ENCODE peak calls at places on chromosomes 12 and 14, in ten cellular contexts. One of them, this sample, is unnamed.

GRCh38 chr12:118035194-118036041 is 18.9 kb downstream of the RFC5 start:
- DNase-seq in cardiac fibroblast: peak
- DNase-seq in AG09319: no peak
- DNase-seq in prostate gland: no peak
- DNase-seq in HL-60: no peak
- DNase-seq in H9: peak
- DNase-seq in esophagus squamous epithelium: no peak
- DNase-seq in bronchial epithelial cell: no peak
- DNase-seq in left ventricle myocardium inferior: no peak
- DNase-seq in MM.1S: peak
- DNase-seq in this sample: no peak

GRCh38 chr14:89011727-89012271 is 187.3 kb downstream of the TTC8 start:
- DNase-seq in cardiac fibroblast: peak
- DNase-seq in AG09319: no peak
- DNase-seq in prostate gland: no peak
- DNase-seq in HL-60: no peak
- DNase-seq in H9: no peak
- DNase-seq in esophagus squamous epithelium: no peak
- DNase-seq in bronchial epithelial cell: no peak
- DNase-seq in left ventricle myocardium inferior: no peak
- DNase-seq in MM.1S: no peak
- DNase-seq in this sample: no peak

GRCh38 chr12:49189731-49190314 is 943 bp upstream of the TUBA1A start:
- DNase-seq in cardiac fibroblast: peak
- DNase-seq in AG09319: no peak
- DNase-seq in prostate gland: no peak
- DNase-seq in HL-60: no peak
- DNase-seq in H9: no peak
- DNase-seq in esophagus squamous epithelium: no peak
- DNase-seq in bronchial epithelial cell: no peak
- DNase-seq in left ventricle myocardium inferior: no peak
- DNase-seq in MM.1S: no peak
- DNase-seq in this sample: no peak

GRCh38 chr14:104664588-104664987 is 24.8 kb upstream of the INF2 start:
- DNase-seq in cardiac fibroblast: no peak
- DNase-seq in AG09319: no peak
- DNase-seq in prostate gland: no peak
- DNase-seq in HL-60: no peak
- DNase-seq in H9: no peak
- DNase-seq in esophagus squamous epithelium: no peak
- DNase-seq in bronchial epithelial cell: no peak
- DNase-seq in left ventricle myocardium inferior: no peak
- DNase-seq in MM.1S: no peak
- DNase-seq in this sample: no peak

GRCh38 chr12:96230646-96231045 is 36.5 kb downstream of the ELK3 start:
- DNase-seq in cardiac fibroblast: no peak
- DNase-seq in AG09319: no peak
- DNase-seq in prostate gland: no peak
- DNase-seq in HL-60: no peak
- DNase-seq in H9: no peak
- DNase-seq in esophagus squamous epithelium: no peak
- DNase-seq in bronchial epithelial cell: no peak
- DNase-seq in left ventricle myocardium inferior: no peak
- DNase-seq in MM.1S: no peak
- DNase-seq in this sample: no peak

GRCh38 chr12:65470261-65470660 is 191.8 kb downstream of the MSRB3 start:
- DNase-seq in cardiac fibroblast: no peak
- DNase-seq in AG09319: peak
- DNase-seq in prostate gland: no peak
- DNase-seq in HL-60: no peak
- DNase-seq in H9: no peak
- DNase-seq in esophagus squamous epithelium: no peak
- DNase-seq in bronchial epithelial cell: no peak
- DNase-seq in left ventricle myocardium inferior: no peak
- DNase-seq in MM.1S: no peak
- DNase-seq in this sample: no peak

GRCh38 chr12:65885716-65886115 is 61.4 kb downstream of the HMGA2 start:
- DNase-seq in cardiac fibroblast: peak
- DNase-seq in AG09319: no peak
- DNase-seq in prostate gland: no peak
- DNase-seq in HL-60: no peak
- DNase-seq in H9: no peak
- DNase-seq in esophagus squamous epithelium: no peak
- DNase-seq in bronchial epithelial cell: no peak
- DNase-seq in left ventricle myocardium inferior: no peak
- DNase-seq in MM.1S: no peak
- DNase-seq in this sample: no peak

GRCh38 chr12:123546281-123546680 is 12.8 kb upstream of the RILPL1 start:
- DNase-seq in cardiac fibroblast: peak
- DNase-seq in AG09319: no peak
- DNase-seq in prostate gland: no peak
- DNase-seq in HL-60: no peak
- DNase-seq in H9: no peak
- DNase-seq in esophagus squamous epithelium: no peak
- DNase-seq in bronchial epithelial cell: peak
- DNase-seq in left ventricle myocardium inferior: no peak
- DNase-seq in MM.1S: no peak
- DNase-seq in this sample: no peak

GRCh38 chr12:46373303-46374182 is 970 bp upstream of the SLC38A2 start:
- DNase-seq in cardiac fibroblast: peak
- DNase-seq in AG09319: no peak
- DNase-seq in prostate gland: peak
- DNase-seq in HL-60: peak
- DNase-seq in H9: peak
- DNase-seq in esophagus squamous epithelium: no peak
- DNase-seq in bronchial epithelial cell: no peak
- DNase-seq in left ventricle myocardium inferior: peak
- DNase-seq in MM.1S: peak
- DNase-seq in this sample: peak

GRCh38 chr14:55976219-55976618 is 142.0 kb upstream of the PELI2 start:
- DNase-seq in cardiac fibroblast: no peak
- DNase-seq in AG09319: no peak
- DNase-seq in prostate gland: no peak
- DNase-seq in HL-60: no peak
- DNase-seq in H9: no peak
- DNase-seq in esophagus squamous epithelium: no peak
- DNase-seq in bronchial epithelial cell: no peak
- DNase-seq in left ventricle myocardium inferior: no peak
- DNase-seq in MM.1S: no peak
- DNase-seq in this sample: peak

GRCh38 chr12:127253797-127254196 is 1013.2 kb upstream of the TMEM132C start:
- DNase-seq in cardiac fibroblast: no peak
- DNase-seq in AG09319: no peak
- DNase-seq in prostate gland: no peak
- DNase-seq in HL-60: no peak
- DNase-seq in H9: no peak
- DNase-seq in esophagus squamous epithelium: no peak
- DNase-seq in bronchial epithelial cell: no peak
- DNase-seq in left ventricle myocardium inferior: no peak
- DNase-seq in MM.1S: no peak
- DNase-seq in this sample: no peak

GRCh38 chr12:116018282-116018681 is 259.2 kb downstream of the MED13L start:
- DNase-seq in cardiac fibroblast: no peak
- DNase-seq in AG09319: no peak
- DNase-seq in prostate gland: no peak
- DNase-seq in HL-60: no peak
- DNase-seq in H9: no peak
- DNase-seq in esophagus squamous epithelium: no peak
- DNase-seq in bronchial epithelial cell: no peak
- DNase-seq in left ventricle myocardium inferior: no peak
- DNase-seq in MM.1S: no peak
- DNase-seq in this sample: peak

GRCh38 chr12:12086331-12086730 is 15.6 kb downstream of the BCL2L14 start:
- DNase-seq in cardiac fibroblast: no peak
- DNase-seq in AG09319: no peak
- DNase-seq in prostate gland: no peak
- DNase-seq in HL-60: no peak
- DNase-seq in H9: peak
- DNase-seq in esophagus squamous epithelium: no peak
- DNase-seq in bronchial epithelial cell: no peak
- DNase-seq in left ventricle myocardium inferior: no peak
- DNase-seq in MM.1S: no peak
- DNase-seq in this sample: no peak

GRCh38 chr12:12083688-12084087 is 12.9 kb downstream of the BCL2L14 start:
- DNase-seq in cardiac fibroblast: no peak
- DNase-seq in AG09319: no peak
- DNase-seq in prostate gland: no peak
- DNase-seq in HL-60: no peak
- DNase-seq in H9: peak
- DNase-seq in esophagus squamous epithelium: no peak
- DNase-seq in bronchial epithelial cell: no peak
- DNase-seq in left ventricle myocardium inferior: no peak
- DNase-seq in MM.1S: no peak
- DNase-seq in this sample: no peak

GRCh38 chr12:12079291-12079690 is 8.6 kb downstream of the BCL2L14 start:
- DNase-seq in cardiac fibroblast: peak
- DNase-seq in AG09319: no peak
- DNase-seq in prostate gland: no peak
- DNase-seq in HL-60: no peak
- DNase-seq in H9: no peak
- DNase-seq in esophagus squamous epithelium: no peak
- DNase-seq in bronchial epithelial cell: peak
- DNase-seq in left ventricle myocardium inferior: no peak
- DNase-seq in MM.1S: no peak
- DNase-seq in this sample: no peak

GRCh38 chr12:12086975-12087692 is 16.4 kb downstream of the BCL2L14 start:
- DNase-seq in cardiac fibroblast: no peak
- DNase-seq in AG09319: no peak
- DNase-seq in prostate gland: no peak
- DNase-seq in HL-60: no peak
- DNase-seq in H9: peak
- DNase-seq in esophagus squamous epithelium: no peak
- DNase-seq in bronchial epithelial cell: no peak
- DNase-seq in left ventricle myocardium inferior: no peak
- DNase-seq in MM.1S: no peak
- DNase-seq in this sample: no peak

GRCh38 chr12:12081836-12082497 is 11.2 kb downstream of the BCL2L14 start:
- DNase-seq in cardiac fibroblast: peak
- DNase-seq in AG09319: no peak
- DNase-seq in prostate gland: no peak
- DNase-seq in HL-60: no peak
- DNase-seq in H9: peak
- DNase-seq in esophagus squamous epithelium: no peak
- DNase-seq in bronchial epithelial cell: peak
- DNase-seq in left ventricle myocardium inferior: no peak
- DNase-seq in MM.1S: peak
- DNase-seq in this sample: no peak
- TF ChIP-seq CTCF in cardiac fibroblast: no peak
- TF ChIP-seq CTCF in AG09319: peak
- TF ChIP-seq CTCF in prostate gland: no peak
- TF ChIP-seq CTCF in HL-60: no peak
- TF ChIP-seq CTCF in H9: peak
- TF ChIP-seq CTCF in esophagus squamous epithelium: no peak
- TF ChIP-seq CTCF in bronchial epithelial cell: no peak
- TF ChIP-seq CTCF in left ventricle myocardium inferior: peak
- TF ChIP-seq CTCF in MM.1S: peak
- TF ChIP-seq CTCF in this sample: no peak

DNA sequence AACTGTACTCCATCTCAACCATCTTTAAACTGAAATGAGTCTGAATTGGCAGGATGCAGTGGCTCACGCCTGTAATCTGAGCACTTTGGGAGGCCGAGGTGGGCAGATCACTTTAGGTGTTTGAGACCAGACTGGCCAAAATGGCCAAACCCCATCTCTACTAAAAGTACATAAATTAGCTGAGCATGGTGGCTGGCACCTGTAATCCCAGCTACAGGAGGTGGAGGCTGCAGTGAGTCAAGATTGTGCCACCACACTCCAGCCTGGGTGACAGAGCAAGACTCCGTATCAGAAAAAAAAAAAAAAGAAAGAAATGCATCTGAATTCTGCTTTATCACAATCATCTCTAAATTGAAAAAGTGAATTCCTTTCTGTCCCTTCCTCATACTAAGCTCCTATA is 110.3 kb downstream of the NELL2 start:
- DNase-seq in cardiac fibroblast: no peak
- DNase-seq in AG09319: no peak
- DNase-seq in prostate gland: no peak
- DNase-seq in HL-60: no peak
- DNase-seq in H9: no peak
- DNase-seq in esophagus squamous epithelium: no peak
- DNase-seq in bronchial epithelial cell: no peak
- DNase-seq in left ventricle myocardium inferior: no peak
- DNase-seq in MM.1S: no peak
- DNase-seq in this sample: no peak
- TF ChIP-seq CTCF in cardiac fibroblast: no peak
- TF ChIP-seq CTCF in AG09319: no peak
- TF ChIP-seq CTCF in prostate gland: no peak
- TF ChIP-seq CTCF in HL-60: no peak
- TF ChIP-seq CTCF in H9: no peak
- TF ChIP-seq CTCF in esophagus squamous epithelium: no peak
- TF ChIP-seq CTCF in bronchial epithelial cell: no peak
- TF ChIP-seq CTCF in left ventricle myocardium inferior: no peak
- TF ChIP-seq CTCF in MM.1S: no peak
- TF ChIP-seq CTCF in this sample: no peak

DNA sequence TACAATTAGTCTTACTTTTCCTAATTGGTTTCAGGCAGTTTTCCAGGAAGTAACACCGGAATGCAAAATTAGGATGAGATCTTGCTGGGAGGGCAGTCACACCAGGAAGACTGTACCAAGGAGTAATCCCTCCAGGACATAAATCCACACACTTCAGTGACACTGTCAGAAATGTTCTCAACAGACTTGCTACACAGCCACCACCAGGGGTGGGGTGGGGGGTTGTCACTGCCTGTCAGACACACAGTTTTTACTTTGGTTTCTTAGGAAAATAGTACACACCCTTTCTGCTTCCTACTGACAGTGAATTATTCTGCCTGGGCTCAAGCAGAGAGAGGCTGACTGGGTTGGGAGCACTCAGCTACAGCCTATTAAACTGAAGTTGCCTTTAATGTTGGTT is 102.9 kb upstream of the CCDC196 start:
- DNase-seq in cardiac fibroblast: no peak
- DNase-seq in AG09319: no peak
- DNase-seq in prostate gland: no peak
- DNase-seq in HL-60: no peak
- DNase-seq in H9: no peak
- DNase-seq in esophagus squamous epithelium: no peak
- DNase-seq in bronchial epithelial cell: no peak
- DNase-seq in left ventricle myocardium inferior: no peak
- DNase-seq in MM.1S: no peak
- DNase-seq in this sample: no peak
- TF ChIP-seq CTCF in cardiac fibroblast: no peak
- TF ChIP-seq CTCF in AG09319: no peak
- TF ChIP-seq CTCF in prostate gland: no peak
- TF ChIP-seq CTCF in HL-60: no peak
- TF ChIP-seq CTCF in H9: no peak
- TF ChIP-seq CTCF in esophagus squamous epithelium: no peak
- TF ChIP-seq CTCF in bronchial epithelial cell: no peak
- TF ChIP-seq CTCF in left ventricle myocardium inferior: no peak
- TF ChIP-seq CTCF in MM.1S: no peak
- TF ChIP-seq CTCF in this sample: no peak

DNA sequence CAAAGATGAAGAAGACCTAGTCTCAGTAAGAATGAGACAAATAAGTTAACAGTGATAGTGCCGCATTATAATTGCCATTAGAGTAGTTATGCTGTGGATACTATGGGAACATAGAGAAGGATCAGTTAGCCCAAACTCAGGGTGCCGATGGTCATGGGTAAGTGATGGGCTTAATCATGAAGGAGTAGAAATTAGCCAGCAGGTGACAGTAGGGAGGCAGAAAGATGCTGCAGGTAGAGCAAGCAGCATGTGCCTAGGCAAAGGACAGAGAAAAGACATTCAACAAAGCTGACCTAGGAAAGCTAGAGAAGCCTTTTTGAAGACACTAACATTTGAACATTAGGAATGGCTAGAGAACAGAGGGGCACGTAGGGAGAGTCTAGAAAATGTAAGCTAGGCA is 30.6 kb upstream of the PTPRQ start:
- DNase-seq in cardiac fibroblast: peak
- DNase-seq in AG09319: no peak
- DNase-seq in prostate gland: no peak
- DNase-seq in HL-60: no peak
- DNase-seq in H9: no peak
- DNase-seq in esophagus squamous epithelium: no peak
- DNase-seq in bronchial epithelial cell: no peak
- DNase-seq in left ventricle myocardium inferior: no peak
- DNase-seq in MM.1S: peak
- DNase-seq in this sample: no peak
- TF ChIP-seq CTCF in cardiac fibroblast: peak
- TF ChIP-seq CTCF in AG09319: no peak
- TF ChIP-seq CTCF in prostate gland: no peak
- TF ChIP-seq CTCF in HL-60: no peak
- TF ChIP-seq CTCF in H9: peak
- TF ChIP-seq CTCF in esophagus squamous epithelium: no peak
- TF ChIP-seq CTCF in bronchial epithelial cell: no peak
- TF ChIP-seq CTCF in left ventricle myocardium inferior: no peak
- TF ChIP-seq CTCF in MM.1S: peak
- TF ChIP-seq CTCF in this sample: no peak

This sample was measured in stomach.